ENCODE peak calls at places on chromosomes 6 and 20, in four cellular contexts. One of them, this sample, is unnamed. For H3K4me1, the result is how much of the 10 kb centered on the place peaks cover.

GRCh38 chr6:2749972-2750600 is 636 bp downstream of the MYLK4 start:
- DNase-seq in psoas muscle: peak
- DNase-seq in body of pancreas: peak
- DNase-seq in sigmoid colon: no peak
- DNase-seq in this sample: peak

GRCh38 chr20:38109657-38110524 is 55.2 kb downstream of the TGM2 start:
- DNase-seq in psoas muscle: peak
- DNase-seq in body of pancreas: peak
- DNase-seq in sigmoid colon: peak
- DNase-seq in this sample: peak

GRCh38 chr20:10708342-10709185 is 34.8 kb upstream of the JAG1 start:
- DNase-seq in psoas muscle: no peak
- DNase-seq in body of pancreas: no peak
- DNase-seq in sigmoid colon: no peak
- DNase-seq in this sample: peak

GRCh38 chr6:153108320-153108719 is 22.8 kb downstream of the RGS17 start:
- DNase-seq in psoas muscle: no peak
- DNase-seq in body of pancreas: no peak
- DNase-seq in sigmoid colon: no peak
- DNase-seq in this sample: no peak

GRCh38 chr6:168640738-168641137 is 199.8 kb downstream of the SMOC2 start:
- DNase-seq in psoas muscle: no peak
- DNase-seq in body of pancreas: no peak
- DNase-seq in sigmoid colon: peak
- DNase-seq in this sample: no peak

GRCh38 chr6:159094444-159095252 is 49.9 kb upstream of the TAGAP start:
- DNase-seq in psoas muscle: no peak
- DNase-seq in body of pancreas: no peak
- DNase-seq in sigmoid colon: no peak
- DNase-seq in this sample: no peak

GRCh38 chr20:12113468-12114371 is 196.0 kb downstream of the BTBD3 start:
- DNase-seq in psoas muscle: no peak
- DNase-seq in body of pancreas: peak
- DNase-seq in sigmoid colon: no peak
- DNase-seq in this sample: peak

GRCh38 chr6:138387577-138388368 is 10.1 kb downstream of the SMIM28 start:
- DNase-seq in psoas muscle: no peak
- DNase-seq in body of pancreas: peak
- DNase-seq in sigmoid colon: no peak
- DNase-seq in this sample: no peak

GRCh38 chr6:14382381-14383236 is 265.0 kb downstream of the CD83 start:
- DNase-seq in psoas muscle: no peak
- DNase-seq in body of pancreas: no peak
- DNase-seq in sigmoid colon: no peak
- DNase-seq in this sample: no peak

GRCh38 chr6:107670792-107671199 is 153.3 kb downstream of the SCML4 start:
- DNase-seq in psoas muscle: peak
- DNase-seq in body of pancreas: peak
- DNase-seq in sigmoid colon: peak
- DNase-seq in this sample: no peak

GRCh38 chr6:121770943-121771342 is 335.5 kb downstream of the GJA1 start:
- DNase-seq in psoas muscle: no peak
- DNase-seq in body of pancreas: no peak
- DNase-seq in sigmoid colon: no peak
- DNase-seq in this sample: peak

GRCh38 chr6:49025273-49026240 is 437.5 kb downstream of the MMUT start:
- DNase-seq in psoas muscle: no peak
- DNase-seq in body of pancreas: no peak
- DNase-seq in sigmoid colon: no peak
- DNase-seq in this sample: no peak

GRCh38 chr6:121694389-121695185 is 259.1 kb downstream of the GJA1 start:
- DNase-seq in psoas muscle: no peak
- DNase-seq in body of pancreas: no peak
- DNase-seq in sigmoid colon: no peak
- DNase-seq in this sample: no peak

GRCh38 chr6:53834134-53834533 is 39.3 kb downstream of the LRRC1 start:
- DNase-seq in psoas muscle: no peak
- DNase-seq in body of pancreas: no peak
- DNase-seq in sigmoid colon: no peak
- DNase-seq in this sample: no peak

GRCh38 chr6:63683071-63683603 is 47.5 kb downstream of the PHF3 start:
- DNase-seq in psoas muscle: no peak
- DNase-seq in body of pancreas: no peak
- DNase-seq in sigmoid colon: no peak
- DNase-seq in this sample: no peak

GRCh38 chr6:9848094-9848493 is 566.8 kb downstream of the TFAP2A start:
- DNase-seq in psoas muscle: no peak
- DNase-seq in body of pancreas: no peak
- DNase-seq in sigmoid colon: no peak
- DNase-seq in this sample: no peak

GRCh38 chr6:49205526-49205925 is 257.5 kb downstream of the MMUT start:
- DNase-seq in psoas muscle: no peak
- DNase-seq in body of pancreas: no peak
- DNase-seq in sigmoid colon: no peak
- DNase-seq in this sample: no peak

GRCh38 chr6:4224082-4224978 is 89.0 kb upstream of the ECI2 start:
- DNase-seq in psoas muscle: no peak
- DNase-seq in body of pancreas: no peak
- DNase-seq in sigmoid colon: no peak
- DNase-seq in this sample: peak

GRCh38 chr20:50198211-50198666 is 7.6 kb downstream of the CEBPB start:
- DNase-seq in psoas muscle: no peak
- DNase-seq in body of pancreas: no peak
- DNase-seq in sigmoid colon: peak
- DNase-seq in this sample: no peak

GRCh38 chr6:120816862-120817261 is 517.4 kb downstream of the TBC1D32 start:
- DNase-seq in psoas muscle: no peak
- DNase-seq in body of pancreas: no peak
- DNase-seq in sigmoid colon: no peak
- DNase-seq in this sample: no peak

GRCh38 chr6:167479967-167480653 is 155.2 kb downstream of the TTLL2 start:
- DNase-seq in psoas muscle: no peak
- DNase-seq in body of pancreas: no peak
- DNase-seq in sigmoid colon: no peak
- DNase-seq in this sample: no peak

GRCh38 chr6:2857580-2858337 is 16.1 kb upstream of the SERPINB1 start:
- DNase-seq in psoas muscle: no peak
- DNase-seq in body of pancreas: no peak
- DNase-seq in sigmoid colon: no peak
- DNase-seq in this sample: no peak

GRCh38 chr6:73630401-73630800 is 23.4 kb downstream of the SLC17A5 start:
- DNase-seq in psoas muscle: no peak
- DNase-seq in body of pancreas: no peak
- DNase-seq in sigmoid colon: no peak
- DNase-seq in this sample: no peak

GRCh38 chr6:19297880-19298279 is 539.3 kb upstream of the ID4 start:
- DNase-seq in psoas muscle: no peak
- DNase-seq in body of pancreas: no peak
- DNase-seq in sigmoid colon: no peak
- DNase-seq in this sample: no peak

GRCh38 chr6:75409286-75409685 is 84.3 kb downstream of the FILIP1 start:
- DNase-seq in psoas muscle: no peak
- DNase-seq in body of pancreas: no peak
- DNase-seq in sigmoid colon: no peak
- DNase-seq in this sample: no peak

GRCh38 chr20:39661833-39662232 is 699.7 kb downstream of the DHX35 start:
- DNase-seq in psoas muscle: no peak
- DNase-seq in body of pancreas: no peak
- DNase-seq in sigmoid colon: no peak
- DNase-seq in this sample: peak

GRCh38 chr20:62723351-62723750 is 14.7 kb downstream of the NTSR1 start:
- DNase-seq in psoas muscle: peak
- DNase-seq in body of pancreas: peak
- DNase-seq in sigmoid colon: peak
- DNase-seq in this sample: no peak

DNA sequence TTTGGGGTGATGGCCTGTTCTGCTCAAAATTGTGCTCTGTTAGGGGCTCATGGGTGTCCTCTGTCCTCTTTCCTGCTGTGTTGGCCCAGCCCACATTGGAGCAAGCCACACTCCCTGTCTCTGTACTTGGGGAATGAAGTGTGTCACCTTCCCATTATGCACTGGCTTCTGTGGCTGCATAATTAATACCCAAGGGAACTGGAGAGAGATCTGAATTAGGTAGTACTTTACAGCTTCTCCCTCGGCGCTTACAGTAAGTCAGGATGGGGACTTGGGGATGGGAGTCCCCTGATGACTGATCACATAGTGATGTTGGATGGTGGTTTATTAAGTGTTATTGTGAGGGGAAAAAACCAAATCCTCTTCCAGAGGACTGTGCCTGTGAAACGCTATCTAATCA is 116.6 kb downstream of the FOXO3 start:
- DNase-seq in psoas muscle: no peak
- DNase-seq in body of pancreas: no peak
- DNase-seq in sigmoid colon: no peak
- DNase-seq in this sample: no peak
- H3K4me1 ChIP-seq in psoas muscle: half or more
- H3K4me1 ChIP-seq in body of pancreas: half or more
- H3K4me1 ChIP-seq in sigmoid colon: half or more
- H3K4me1 ChIP-seq in this sample: under half

DNA sequence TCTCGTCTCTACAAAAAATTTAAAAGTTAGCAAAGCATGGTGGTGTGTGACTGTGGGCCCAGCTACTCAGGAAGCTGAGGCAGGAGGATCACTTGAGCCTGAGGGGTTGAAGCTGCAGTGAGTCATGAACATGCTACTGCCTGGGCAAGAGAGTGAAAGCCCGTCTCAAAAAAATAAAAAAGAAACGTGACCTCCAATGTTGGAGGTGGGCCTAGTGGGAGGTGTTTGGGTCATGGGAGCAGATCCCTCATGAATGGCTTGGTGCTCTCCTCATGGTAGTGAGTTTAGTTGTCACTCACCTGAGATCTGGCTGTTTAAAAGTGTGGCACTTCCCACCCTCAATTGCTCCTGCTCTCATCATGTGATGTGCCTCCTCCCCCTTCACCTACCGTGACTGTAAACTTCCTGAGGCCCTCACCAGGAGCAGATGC is 24.3 kb downstream of the RBL1 start:
- DNase-seq in psoas muscle: no peak
- DNase-seq in body of pancreas: no peak
- DNase-seq in sigmoid colon: no peak
- DNase-seq in this sample: no peak
- H3K27ac ChIP-seq in psoas muscle: no peak
- H3K27ac ChIP-seq in body of pancreas: no peak
- H3K27ac ChIP-seq in sigmoid colon: no peak
- H3K27ac ChIP-seq in this sample: no peak

DNA sequence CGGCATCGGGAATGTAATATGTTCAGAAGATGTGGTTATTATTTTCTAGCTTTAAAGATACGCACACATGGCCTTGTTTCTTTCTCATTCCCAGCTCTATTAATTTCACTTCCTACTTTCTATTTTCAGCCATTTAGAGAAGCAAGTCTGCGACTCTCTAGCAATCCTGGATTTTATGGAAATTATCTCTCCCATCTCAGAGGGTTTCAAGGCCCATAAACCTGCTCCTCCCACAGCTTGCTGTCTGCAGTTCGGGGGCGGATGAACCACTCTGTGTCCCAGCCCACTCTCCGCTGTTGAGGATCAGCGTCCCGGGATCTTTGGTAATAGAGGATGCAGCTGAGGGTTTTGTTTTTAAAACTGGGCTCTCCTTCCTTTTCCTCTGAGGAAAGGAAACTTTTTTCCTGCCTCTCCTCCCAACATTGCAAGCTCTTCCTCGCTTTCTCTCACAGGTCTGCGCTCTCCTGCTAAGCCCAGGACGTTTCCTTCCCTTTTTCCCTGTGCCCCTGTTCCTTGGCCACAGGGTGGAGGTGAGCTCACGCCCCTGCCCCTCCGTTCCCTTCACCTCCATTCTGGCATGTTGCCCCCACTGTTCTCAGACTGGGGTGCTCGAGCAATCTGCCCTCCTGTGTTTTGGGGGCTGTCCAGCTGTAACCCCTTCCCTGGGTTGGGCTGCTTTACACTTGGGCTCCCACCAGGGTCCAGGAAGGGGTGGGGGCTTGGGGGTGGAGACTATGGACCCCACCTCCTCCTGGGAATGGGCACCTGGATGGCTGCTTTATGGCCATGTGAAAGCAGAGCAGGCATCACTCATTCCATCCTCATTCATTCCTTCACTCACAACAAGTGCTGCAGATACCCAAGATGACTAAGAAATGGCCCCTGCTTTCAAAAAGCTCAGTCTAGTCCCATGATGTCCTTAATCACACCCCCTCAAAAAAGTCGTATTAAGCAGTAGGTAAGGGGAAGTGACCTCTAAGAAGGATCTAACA is 54.9 kb downstream of the ZBTB9 start:
- DNase-seq in psoas muscle: no peak
- DNase-seq in body of pancreas: no peak
- DNase-seq in sigmoid colon: no peak
- DNase-seq in this sample: no peak
- H3K4me3 ChIP-seq in psoas muscle: peak
- H3K4me3 ChIP-seq in body of pancreas: no peak
- H3K4me3 ChIP-seq in sigmoid colon: peak
- H3K4me3 ChIP-seq in this sample: no peak

GRCh38 chr6:111207141-111207858 is 120.0 kb downstream of the SLC16A10 start:
- DNase-seq in psoas muscle: no peak
- DNase-seq in body of pancreas: no peak
- DNase-seq in sigmoid colon: no peak
- DNase-seq in this sample: no peak
- H3K4me1 ChIP-seq in psoas muscle: under half
- H3K4me1 ChIP-seq in body of pancreas: under half
- H3K4me1 ChIP-seq in sigmoid colon: under half
- H3K4me1 ChIP-seq in this sample: under half

GRCh38 chr6:41200296-41200900 is 551 bp downstream of the TREML2 start:
- DNase-seq in psoas muscle: no peak
- DNase-seq in body of pancreas: no peak
- DNase-seq in sigmoid colon: no peak
- DNase-seq in this sample: peak

GRCh38 chr6:41200901-41201783 is at the start of gene TREML2:
- DNase-seq in psoas muscle: no peak
- DNase-seq in body of pancreas: no peak
- DNase-seq in sigmoid colon: no peak
- DNase-seq in this sample: no peak

GRCh38 chr6:41197234-41197633 is 3.7 kb downstream of the TREML2 start:
- DNase-seq in psoas muscle: no peak
- DNase-seq in body of pancreas: no peak
- DNase-seq in sigmoid colon: no peak
- DNase-seq in this sample: no peak

GRCh38 chr6:41201784-41202181 is 834 bp upstream of the TREML2 start:
- DNase-seq in psoas muscle: no peak
- DNase-seq in body of pancreas: no peak
- DNase-seq in sigmoid colon: no peak
- DNase-seq in this sample: no peak

GRCh38 chr6:41199427-41200246 is 1.3 kb downstream of the TREML2 start:
- DNase-seq in psoas muscle: no peak
- DNase-seq in body of pancreas: no peak
- DNase-seq in sigmoid colon: no peak
- DNase-seq in this sample: no peak
- H3K27ac ChIP-seq in psoas muscle: no peak
- H3K27ac ChIP-seq in body of pancreas: no peak
- H3K27ac ChIP-seq in sigmoid colon: no peak
- H3K27ac ChIP-seq in this sample: peak

GRCh38 chr6:139597087-139597763 is 222.8 kb upstream of the CITED2 start:
- DNase-seq in psoas muscle: no peak
- DNase-seq in body of pancreas: no peak
- DNase-seq in sigmoid colon: no peak
- DNase-seq in this sample: no peak
- H3K4me3 ChIP-seq in psoas muscle: no peak
- H3K4me3 ChIP-seq in body of pancreas: no peak
- H3K4me3 ChIP-seq in sigmoid colon: no peak
- H3K4me3 ChIP-seq in this sample: no peak

This sample was measured in small intestine.